ENCODE peak calls at places on chromosomes 1 and 21, in five cellular contexts. Z is right lobe of liver, T is pancreas, Q is GM23248, D is BJ. V is an unnamed sample.

GRCh38 chr1:34612091-34612631 is 142.7 kb upstream of the GJB5 start:
- DNase-seq in Z (no peak), T (no peak), Q (no peak), D (no peak), V (no peak)

GRCh38 chr21:44643911-44644310 is 2.3 kb upstream of the KRTAP10-11 start:
- DNase-seq in Z (no peak), T (no peak), Q (no peak), D (no peak), V (no peak)

GRCh38 chr1:241473026-241473425 is 46.5 kb downstream of the FH start:
- DNase-seq in Z (no peak), T (no peak), Q (no peak), D (no peak), V (no peak)

GRCh38 chr21:20971296-20971921 is 26.8 kb upstream of the NCAM2 start:
- DNase-seq in Z (no peak), T (no peak), Q (peak; percentile 76), D (no peak), V (no peak)

GRCh38 chr1:193270996-193271395 is 84.6 kb upstream of the B3GALT2 start:
- DNase-seq in Z (no peak), T (no peak), Q (peak; percentile 52), D (no peak), V (peak; percentile 32)

GRCh38 chr1:227532019-227532619 is 31.2 kb upstream of the ZNF678 start:
- DNase-seq in Z (no peak), T (no peak), Q (no peak), D (no peak), V (no peak)

GRCh38 chr1:64917907-64918306 is 48.4 kb downstream of the JAK1 start:
- DNase-seq in Z (no peak), T (no peak), Q (no peak), D (no peak), V (no peak)

GRCh38 chr1:154973344-154974085 is 966 bp upstream of the CKS1B start:
- DNase-seq in Z (peak; percentile 99), T (peak; percentile 96), Q (peak; percentile 97), D (peak; percentile 91), V (peak; percentile 90)

GRCh38 chr1:155026588-155026987 is 7.0 kb downstream of the DCST2 start:
- DNase-seq in Z (no peak), T (no peak), Q (peak; percentile 62), D (no peak), V (no peak)

GRCh38 chr1:174044418-174045222 is 22.5 kb upstream of the RC3H1 start:
- DNase-seq in Z (no peak), T (no peak), Q (no peak), D (no peak), V (no peak)

GRCh38 chr1:39574646-39575045 is 1.9 kb downstream of the PABPC4 start:
- DNase-seq in Z (no peak), T (peak; percentile 46), Q (peak; percentile 37), D (no peak), V (no peak)

GRCh38 chr1:180568211-180568610 is 9.4 kb downstream of the OVAAL start:
- DNase-seq in Z (no peak), T (no peak), Q (no peak), D (no peak), V (no peak)

GRCh38 chr1:21396516-21396915 is 43.4 kb upstream of the NBPF3 start:
- DNase-seq in Z (no peak), T (no peak), Q (no peak), D (no peak), V (no peak)

GRCh38 chr1:21392587-21393263 is 47.2 kb upstream of the NBPF3 start:
- DNase-seq in Z (no peak), T (no peak), Q (no peak), D (no peak), V (no peak)

DNA sequence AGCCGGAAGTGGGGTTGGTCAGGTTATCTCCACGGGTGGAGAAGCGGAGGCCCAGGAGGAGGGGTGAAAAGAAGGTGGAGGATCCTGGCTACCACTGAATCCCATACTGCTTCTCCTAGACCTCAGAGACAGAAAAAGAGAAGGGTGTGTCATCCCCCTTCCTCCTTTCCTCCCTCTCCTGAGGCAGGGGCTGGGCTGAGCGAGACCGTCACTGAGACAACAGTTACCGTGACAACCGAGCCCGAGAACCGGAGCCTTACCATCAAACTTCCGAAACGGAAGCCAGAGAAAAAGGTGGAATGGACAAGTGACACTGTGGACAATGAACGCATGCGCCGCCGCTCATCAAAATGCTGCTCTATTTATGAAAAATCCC is 42.1 kb upstream of the NBPF3 start:
- DNase-seq in Z (no peak), T (no peak), Q (no peak), D (no peak), V (no peak)
- H3K4me3 ChIP-seq in Z (no peak overlapping the region), T (no peak overlapping the region), Q (no peak overlapping the region), D (no peak overlapping the region), V (no peak overlapping the region)

GRCh38 chr1:44672254-44672955 is 1.9 kb downstream of the TMEM53 start:
- DNase-seq in Z (no peak), T (peak; percentile 28), Q (peak; percentile 19), D (no peak), V (no peak)
- H3K4me3 ChIP-seq in Z (peak overlapping the region; percentile 53), T (no peak overlapping the region), Q (no peak overlapping the region), D (no peak overlapping the region), V (no peak overlapping the region)

GRCh38 chr1:24853656-24854055 is 76.4 kb downstream of the RUNX3 start:
- DNase-seq in Z (no peak), T (no peak), Q (no peak), D (no peak), V (no peak)

GRCh38 chr1:24850353-24850905 is 79.6 kb downstream of the RUNX3 start:
- DNase-seq in Z (no peak), T (no peak), Q (peak; percentile 51), D (no peak), V (no peak)

GRCh38 chr1:24849653-24850295 is 80.3 kb downstream of the RUNX3 start:
- DNase-seq in Z (no peak), T (no peak), Q (peak; percentile 48), D (no peak), V (no peak)

DNA sequence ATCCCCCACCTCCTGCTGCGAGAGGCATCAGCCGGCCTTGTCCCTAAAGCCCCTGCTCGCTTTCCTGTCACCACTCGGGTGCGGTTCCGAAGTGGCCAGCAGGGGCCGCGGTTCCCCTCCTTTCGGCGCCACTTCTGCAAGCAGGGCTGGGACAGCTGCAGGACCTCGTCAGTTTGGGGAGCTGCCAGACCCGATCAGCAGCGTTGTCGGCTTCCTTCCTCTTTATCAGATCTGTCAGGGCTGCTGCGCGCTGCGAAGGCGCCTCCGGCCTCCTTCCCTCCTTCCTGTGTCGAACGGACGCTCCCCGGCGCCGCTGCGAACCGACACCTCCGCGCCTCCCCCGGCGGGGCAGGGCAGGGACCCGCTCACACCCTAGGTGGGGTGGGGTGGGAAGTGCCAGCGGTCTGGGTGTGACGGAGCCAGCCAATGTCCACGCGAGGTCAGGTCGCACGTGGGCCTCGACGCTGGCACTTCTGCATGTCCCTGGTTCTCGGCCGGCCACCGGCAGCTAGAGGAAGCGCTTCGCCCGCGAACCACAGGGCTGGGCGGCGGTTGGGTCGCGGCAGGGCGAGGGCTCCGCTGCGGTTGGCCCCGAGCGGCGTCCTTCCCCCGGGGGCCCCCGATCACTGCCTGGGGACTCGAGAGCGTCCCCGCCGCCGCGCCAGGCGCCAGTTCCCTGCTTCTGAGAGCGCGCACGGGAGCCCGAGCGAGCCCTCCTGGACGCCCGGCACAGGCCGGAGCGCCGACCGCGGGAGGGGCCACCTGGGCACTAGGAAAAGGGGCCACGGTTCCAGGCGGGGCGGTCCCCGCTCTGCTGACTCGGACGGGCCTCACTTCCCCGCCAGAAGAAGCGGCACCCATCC is 81.8 kb downstream of the RUNX3 start:
- DNase-seq in Z (peak; percentile 93), T (peak; percentile 86), Q (peak; percentile 91), D (peak; percentile 40), V (peak; percentile 49)
- H3K4me3 ChIP-seq in Z (peak overlapping the region; percentile 40), T (peak overlapping the region; percentile 11), Q (peak overlapping the region; percentile 50), D (peak overlapping the region; percentile 29), V (peak overlapping the region; percentile 41)

GRCh38 chr1:27332536-27333281 is 9.1 kb upstream of the SYTL1 start:
- DNase-seq in Z (no peak), T (no peak), Q (peak; percentile 64), D (no peak), V (no peak)
- H3K4me3 ChIP-seq in Z (no peak overlapping the region), T (no peak overlapping the region), Q (no peak overlapping the region), D (no peak overlapping the region), V (no peak overlapping the region)

GRCh38 chr1:179002552-179003345 is 22.9 kb upstream of the FAM20B start:
- DNase-seq in Z (peak; percentile 77), T (peak; percentile 44), Q (peak; percentile 68), D (no peak), V (no peak)
- H3K4me3 ChIP-seq in Z (no peak overlapping the region), T (no peak overlapping the region), Q (peak overlapping the region; percentile 30), D (no peak overlapping the region), V (no peak overlapping the region)

DNA sequence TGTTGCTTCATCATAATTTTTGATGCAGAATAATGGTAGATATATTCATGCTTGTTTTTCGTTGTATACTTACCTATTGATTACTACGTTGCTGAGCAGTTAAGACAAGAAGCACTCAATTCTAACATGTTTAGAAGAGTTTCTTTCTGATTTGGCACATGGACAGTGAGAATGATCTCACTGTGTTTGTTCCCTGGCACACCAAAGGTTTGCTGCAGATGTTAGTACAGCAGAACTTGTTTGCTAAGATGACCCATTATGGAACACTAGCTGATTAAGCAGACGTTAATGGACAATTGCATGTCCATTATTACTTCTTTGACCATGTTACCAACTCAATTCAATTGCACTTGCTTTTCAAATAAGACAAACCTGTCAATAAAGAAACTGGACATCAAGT is 184.7 kb upstream of the SGIP1 start:
- DNase-seq in Z (no peak), T (no peak), Q (peak; percentile 52), D (no peak), V (no peak)
- H3K4me3 ChIP-seq in Z (no peak overlapping the region), T (no peak overlapping the region), Q (no peak overlapping the region), D (no peak overlapping the region), V (no peak overlapping the region)

GRCh38 chr1:197884173-197884572 is 18.3 kb upstream of the C1orf53 start:
- DNase-seq in Z (peak; percentile 84), T (peak; percentile 78), Q (no peak), D (no peak), V (no peak)
- H3K4me3 ChIP-seq in Z (no peak overlapping the region), T (no peak overlapping the region), Q (no peak overlapping the region), D (no peak overlapping the region), V (no peak overlapping the region)

DNA sequence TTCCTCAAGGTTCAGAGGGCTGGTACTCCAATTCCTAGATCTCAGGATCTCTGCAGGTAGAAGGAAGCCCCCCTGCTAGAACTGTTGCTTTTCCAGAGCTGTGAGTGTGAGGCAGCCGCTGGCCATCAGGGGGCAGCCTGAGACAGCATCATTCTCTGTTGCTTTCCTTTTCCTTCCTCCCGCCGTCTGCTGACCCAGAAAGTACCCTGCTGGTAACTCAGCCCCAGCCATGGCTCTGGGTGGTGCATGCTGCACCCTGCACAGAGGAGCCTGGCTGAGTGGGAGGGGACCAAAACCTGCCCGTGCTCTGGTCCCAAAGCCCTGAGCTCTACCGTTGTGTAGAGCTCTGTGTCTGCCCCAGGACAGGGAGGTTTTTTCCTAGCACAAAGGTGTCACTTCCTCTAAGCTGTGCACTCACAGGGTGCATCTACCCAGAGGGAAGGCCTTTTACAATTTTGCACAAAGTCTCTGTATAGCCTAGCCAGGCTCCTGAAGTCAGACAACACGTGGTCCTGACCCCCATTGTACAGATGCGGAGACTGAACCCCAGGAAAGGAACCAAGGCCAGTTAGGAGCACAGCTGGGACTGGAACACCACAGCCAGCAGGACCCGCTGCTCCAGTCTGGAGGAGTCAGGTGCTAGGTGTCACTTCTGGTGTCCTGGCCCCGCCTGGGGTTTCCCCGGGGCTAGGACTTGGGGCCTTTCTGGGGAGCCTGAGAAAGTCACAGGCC is 5.6 kb upstream of the FAM131C start:
- DNase-seq in Z (peak; percentile 76), T (peak; percentile 73), Q (peak; percentile 83), D (no peak), V (peak; percentile 17)
- H3K4me3 ChIP-seq in Z (no peak overlapping the region), T (no peak overlapping the region), Q (no peak overlapping the region), D (no peak overlapping the region), V (no peak overlapping the region)